ENCODE peak calls at places on chromosomes 11 and 22, in nine cellular contexts. Q, F, J, U, K, M, C, Z and O are unnamed samples.

GRCh38 chr22:49677495-49677889 is 150.2 kb downstream of the BRD1 start:
- DNase-seq in Z (no peak), K (no peak), J (peak; percentile 53), C (no peak), M (peak; percentile 35), U (no peak), F (no peak), Q (no peak), O (no peak)

GRCh38 chr11:118572914-118573550 is 823 bp downstream of the ARCN1 start:
- DNase-seq in U (no peak), F (peak; percentile 49), M (no peak), J (peak; percentile 39), C (no peak), K (no peak), Z (peak; percentile 11), Q (no peak), O (no peak)

GRCh38 chr22:38698407-38699094 is 2.2 kb downstream of the JOSD1 start:
- DNase-seq in Q (no peak), M (no peak), J (no peak), K (no peak), U (no peak), C (no peak), Z (no peak), F (no peak), O (no peak)

GRCh38 chr22:32649515-32650200 is 151.8 kb upstream of the TIMP3 start:
- DNase-seq in M (no peak), Q (no peak), K (no peak), Z (no peak), U (no peak), C (peak; percentile 56), J (no peak), F (peak; percentile 57), O (no peak)

GRCh38 chr22:23072911-23073491 is 2.7 kb downstream of the GNAZ start:
- DNase-seq in F (peak; percentile 75), U (no peak), Z (no peak), K (no peak), M (no peak), C (peak; percentile 21), J (peak; percentile 53), Q (peak; percentile 9), O (no peak)

GRCh38 chr11:3195251-3196160 is 23.1 kb downstream of the MRGPRG start:
- DNase-seq in C (no peak), Z (no peak), F (no peak), U (no peak), J (peak; percentile 82), Q (no peak), K (no peak), M (no peak), O (peak; percentile 77)

GRCh38 chr22:23212061-23213030 is 32.0 kb downstream of the BCR start:
- DNase-seq in U (peak; percentile 81), Z (no peak), F (no peak), M (no peak), Q (no peak), C (no peak), J (no peak), K (peak; percentile 64), O (no peak)

GRCh38 chr11:79486239-79486984 is 45.6 kb upstream of the TENM4 start:
- DNase-seq in M (no peak), J (no peak), F (no peak), Z (no peak), Q (no peak), K (no peak), U (no peak), C (no peak), O (no peak)

GRCh38 chr11:71116435-71117040 is 135.8 kb downstream of the SHANK2 start:
- DNase-seq in Z (no peak), C (no peak), M (no peak), J (no peak), Q (no peak), U (no peak), F (no peak), K (no peak), O (peak; percentile 12)

GRCh38 chr11:105466582-105467228 is 143.2 kb upstream of the GRIA4 start:
- DNase-seq in J (no peak), Q (no peak), Z (no peak), K (no peak), U (no peak), M (no peak), F (peak; percentile 33), C (no peak), O (no peak)

GRCh38 chr22:23752750-23753149 is 1.5 kb downstream of the VPREB3 start:
- DNase-seq in M (no peak), Q (no peak), J (no peak), Z (no peak), F (no peak), C (no peak), K (no peak), U (no peak), O (no peak)

GRCh38 chr11:74691755-74692154 is 39.5 kb downstream of the CHRDL2 start:
- DNase-seq in J (peak; percentile 33), M (no peak), U (no peak), Q (no peak), F (no peak), K (no peak), C (no peak), Z (no peak), O (no peak)

GRCh38 chr22:50150161-50151129 is 20.1 kb upstream of the PANX2 start:
- DNase-seq in K (no peak), C (no peak), Z (no peak), Q (no peak), M (no peak), J (peak; percentile 47), F (no peak), U (no peak), O (no peak)

GRCh38 chr11:19953342-19953741 is 206.9 kb downstream of the DBX1 start:
- DNase-seq in F (peak; percentile 25), U (no peak), J (peak; percentile 65), Z (no peak), M (no peak), Q (no peak), K (no peak), C (no peak), O (no peak)